ENCODE peak calls at places on chromosomes 11 and 22, in seven cellular contexts. I is pancreas; H is CD4-positive, alpha-beta memory T cell; E is IMR-90; C is foreskin fibroblast; U is ovary; P is CD8-positive, alpha-beta memory T cell. N is an unnamed sample.
A peak's percentile ranks its signal among the peaks of the same experiment; 100 is the strongest.

GRCh38 chr11:75896843-75897419 is 81.9 kb downstream of the UVRAG start:
- DNase-seq in I (no peak), H (no peak), E (peak; percentile 55), C (peak; percentile 66), U (no peak), P (no peak), N (no peak)

GRCh38 chr11:114137838-114138237 is 78.3 kb downstream of the ZBTB16 start:
- DNase-seq in I (no peak), H (no peak), E (no peak), C (no peak), U (no peak), P (no peak), N (no peak)

GRCh38 chr11:100941033-100941432 is 188.6 kb downstream of the PGR start:
- DNase-seq in I (no peak), H (no peak), E (no peak), C (no peak), U (no peak), P (no peak), N (no peak)

GRCh38 chr11:125273519-125274000 is 109.0 kb downstream of the PKNOX2 start:
- DNase-seq in I (no peak), H (no peak), E (no peak), C (no peak), U (no peak), P (no peak), N (no peak)

GRCh38 chr11:68817554-68817953 is 24.2 kb downstream of the CPT1A start:
- DNase-seq in I (no peak), H (no peak), E (no peak), C (no peak), U (no peak), P (no peak), N (no peak)

GRCh38 chr11:27913650-27914049 is 194.3 kb downstream of the KIF18A start:
- DNase-seq in I (no peak), H (no peak), E (peak; percentile 85), C (peak; percentile 38), U (no peak), P (no peak), N (no peak)

GRCh38 chr11:12507391-12507790 is 130.0 kb downstream of the PARVA start:
- DNase-seq in I (no peak), H (no peak), E (no peak), C (no peak), U (no peak), P (no peak), N (no peak)

GRCh38 chr11:2771758-2772466 is 72.1 kb upstream of the KCNQ1OT1 start:
- DNase-seq in I (peak; percentile 40), H (no peak), E (no peak), C (no peak), U (peak; percentile 21), P (no peak), N (no peak)

GRCh38 chr11:128559496-128560103 is 27.8 kb downstream of the ETS1 start:
- DNase-seq in I (no peak), H (no peak), E (no peak), C (peak; percentile 43), U (no peak), P (no peak), N (no peak)

GRCh38 chr11:128747728-128748148 is 53.9 kb downstream of the FLI1 start:
- DNase-seq in I (no peak), H (no peak), E (no peak), C (no peak), U (no peak), P (no peak), N (no peak)

GRCh38 chr22:47188337-47189055 is 426.0 kb downstream of the TBC1D22A start:
- DNase-seq in I (peak; percentile 35), H (no peak), E (no peak), C (no peak), U (no peak), P (no peak), N (no peak)

GRCh38 chr11:77705195-77705876 is 67.7 kb upstream of the CLNS1A start:
- DNase-seq in I (no peak), H (no peak), E (peak; percentile 69), C (peak; percentile 34), U (no peak), P (no peak), N (no peak)

GRCh38 chr11:34644669-34645406 is 23.9 kb downstream of the EHF start:
- DNase-seq in I (no peak), H (no peak), E (peak; percentile 89), C (peak; percentile 90), U (no peak), P (no peak), N (no peak)

GRCh38 chr11:120134106-120134930 is 3.6 kb downstream of the TRIM29 start:
- DNase-seq in I (no peak), H (no peak), E (no peak), C (no peak), U (peak; percentile 3), P (no peak), N (peak; percentile 1)

GRCh38 chr11:2661173-2662023 is 38.4 kb downstream of the KCNQ1OT1 start:
- DNase-seq in I (no peak), H (peak; percentile 19), E (no peak), C (no peak), U (no peak), P (no peak), N (no peak)

GRCh38 chr11:118618991-118619375 is 11.6 kb downstream of the PHLDB1 start:
- DNase-seq in I (no peak), H (no peak), E (peak; percentile 78), C (peak; percentile 93), U (peak; percentile 46), P (no peak), N (no peak)

GRCh38 chr11:34233215-34233614 is 124.6 kb downstream of the ABTB2 start:
- DNase-seq in I (no peak), H (no peak), E (no peak), C (no peak), U (no peak), P (no peak), N (no peak)

GRCh38 chr22:22866381-22867111 is 21.1 kb upstream of the IGLL5 start:
- DNase-seq in I (no peak), H (no peak), E (no peak), C (peak; percentile 20), U (no peak), P (no peak), N (no peak)

GRCh38 chr11:73388241-73389133 is 12.3 kb downstream of the RELT start:
- DNase-seq in I (no peak), H (peak; percentile 29), E (no peak), C (peak; percentile 83), U (no peak), P (no peak), N (no peak)

GRCh38 chr11:2686360-2687222 is 13.2 kb downstream of the KCNQ1OT1 start:
- DNase-seq in I (peak; percentile 39), H (no peak), E (no peak), C (no peak), U (peak; percentile 16), P (no peak), N (no peak)

GRCh38 chr11:31813242-31813960 is 2.3 kb upstream of the PAX6 start:
- DNase-seq in I (no peak), H (no peak), E (no peak), C (no peak), U (no peak), P (no peak), N (no peak)

GRCh38 chr11:1299621-1300020 is 9.8 kb downstream of the TOLLIP start:
- DNase-seq in I (peak; percentile 79), H (no peak), E (no peak), C (no peak), U (peak; percentile 37), P (no peak), N (no peak)

GRCh38 chr22:37318255-37319109 is 36.2 kb downstream of the CYTH4 start:
- DNase-seq in I (no peak), H (peak; percentile 29), E (no peak), C (no peak), U (no peak), P (no peak), N (no peak)

GRCh38 chr11:18578975-18579598 is 9.4 kb downstream of the UEVLD start:
- DNase-seq in I (no peak), H (peak; percentile 54), E (no peak), C (no peak), U (no peak), P (no peak), N (no peak)

GRCh38 chr11:43933608-43934358 is 8.7 kb upstream of the C11orf96 start:
- DNase-seq in I (no peak), H (no peak), E (peak; percentile 48), C (peak; percentile 77), U (peak; percentile 66), P (no peak), N (peak; percentile 28)

GRCh38 chr22:46119729-46120419 is 30.5 kb upstream of the PPARA start:
- DNase-seq in I (no peak), H (no peak), E (peak; percentile 74), C (peak; percentile 95), U (peak; percentile 83), P (no peak), N (peak; percentile 62)
- H3K4me3 ChIP-seq in I (no peak overlapping the region), H (no peak overlapping the region), E (no peak overlapping the region), C (no peak overlapping the region), U (no peak overlapping the region), P (no peak overlapping the region), N (no peak overlapping the region)

DNA sequence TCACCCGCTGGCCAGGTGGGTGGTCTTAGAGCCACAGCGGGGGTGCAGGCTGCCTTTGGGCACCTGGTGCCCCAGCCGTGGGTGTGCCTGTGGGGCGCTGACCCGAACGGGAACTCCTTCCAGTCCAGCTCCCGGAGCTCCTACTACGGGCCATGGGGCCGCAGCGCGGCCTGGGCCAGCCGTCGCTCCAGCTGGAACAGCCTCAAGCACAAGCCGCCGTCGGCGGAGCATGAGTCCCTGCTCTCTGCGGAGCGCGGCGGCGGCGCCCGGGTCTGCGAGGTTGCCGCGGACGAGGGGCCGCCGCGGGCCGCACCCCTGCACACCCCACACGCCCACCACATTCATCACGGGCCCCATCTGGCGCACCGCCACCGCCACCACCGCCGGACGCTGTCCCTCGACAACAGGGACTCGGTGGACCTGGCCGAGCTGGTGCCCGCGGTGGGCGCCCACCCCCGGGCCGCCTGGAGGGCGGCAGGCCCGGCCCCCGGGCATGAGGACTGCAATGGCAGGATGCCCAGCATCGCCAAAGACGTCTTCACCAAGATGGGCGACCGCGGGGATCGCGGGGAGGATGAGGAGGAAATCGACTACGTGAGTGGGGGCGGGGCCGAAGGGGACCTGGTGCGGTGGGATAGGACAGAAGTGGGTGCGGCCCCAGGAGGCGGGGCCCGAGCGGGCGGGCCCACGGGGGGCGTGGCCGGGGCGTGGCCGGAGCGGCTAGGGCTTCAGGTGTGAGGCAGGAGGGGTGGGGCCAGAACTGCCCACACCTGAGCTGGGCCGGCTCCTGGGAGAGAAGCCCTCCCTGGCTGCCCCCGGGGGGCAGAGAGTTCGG is 91.5 kb downstream of the CACNA1I start:
- DNase-seq in I (peak; percentile 75), H (peak; percentile 88), E (no peak), C (no peak), U (no peak), P (peak; percentile 62), N (no peak)
- H3K4me3 ChIP-seq in I (peak overlapping the region; percentile 22), H (peak overlapping the region; percentile 51), E (no peak overlapping the region), C (no peak overlapping the region), U (no peak overlapping the region), P (peak overlapping the region; percentile 56), N (no peak overlapping the region)

DNA sequence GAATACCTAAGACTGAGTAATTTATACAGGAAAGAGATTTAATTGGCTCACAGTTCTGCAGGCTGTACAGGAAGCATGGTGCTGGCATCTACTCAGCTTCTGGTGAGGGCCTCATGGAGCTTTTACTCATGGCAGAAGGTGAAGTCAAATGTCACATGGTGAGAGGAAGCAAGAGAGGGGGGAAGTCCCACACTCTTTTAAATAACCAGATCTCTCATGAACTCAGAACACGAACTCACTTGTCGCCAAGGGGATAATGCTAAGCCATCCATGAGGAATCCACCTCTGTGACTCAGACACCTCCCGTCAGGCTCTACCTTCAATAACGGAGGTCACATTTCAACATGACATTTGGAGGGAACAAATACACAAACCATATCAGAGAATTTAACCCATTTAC is 42.2 kb downstream of the BIRC2 start:
- DNase-seq in I (no peak), H (no peak), E (no peak), C (no peak), U (no peak), P (no peak), N (no peak)
- H3K4me3 ChIP-seq in I (no peak overlapping the region), H (no peak overlapping the region), E (no peak overlapping the region), C (no peak overlapping the region), U (no peak overlapping the region), P (no peak overlapping the region), N (no peak overlapping the region)

GRCh38 chr11:60950024-60950423 is 2.0 kb downstream of the SLC15A3 start:
- DNase-seq in I (no peak), H (no peak), E (no peak), C (no peak), U (no peak), P (no peak), N (no peak)
- H3K4me3 ChIP-seq in I (peak overlapping the region; percentile 42), H (no peak overlapping the region), E (no peak overlapping the region), C (no peak overlapping the region), U (peak overlapping the region; percentile 47), P (no peak overlapping the region), N (no peak overlapping the region)

N was measured in BE2C.